ENCODE peak calls at places on chromosomes 16 and 17, in ten cellular contexts. C, H, A, X, J, M, D, Y, F and P are unnamed samples.

GRCh38 chr17:9258115-9259020 is 237.1 kb downstream of the NTN1 start:
- DNase-seq in M (no peak), X (no peak), F (no peak), J (no peak), A (no peak), H (no peak), Y (no peak), D (no peak), C (peak; percentile 73), P (no peak)

GRCh38 chr16:64308721-64309120 is 813.1 kb downstream of the CDH11 start:
- DNase-seq in D (no peak), Y (no peak), J (no peak), C (no peak), X (no peak), F (no peak), H (no peak), A (no peak), M (no peak), P (no peak)

GRCh38 chr17:65794572-65794971 is 233.1 kb upstream of the AXIN2 start:
- DNase-seq in X (no peak), D (no peak), H (peak; percentile 57), J (no peak), F (no peak), A (peak; percentile 39), M (no peak), Y (no peak), C (peak; percentile 34), P (no peak)

GRCh38 chr16:55283776-55284717 is 40.0 kb upstream of the IRX6 start:
- DNase-seq in X (no peak), C (peak; percentile 78), H (no peak), F (no peak), D (no peak), J (no peak), Y (no peak), M (no peak), A (no peak), P (no peak)

GRCh38 chr17:35242158-35242804 is 591 bp upstream of the SLFN5 start:
- DNase-seq in H (peak; percentile 39), A (peak; percentile 70), M (peak; percentile 54), D (peak; percentile 67), C (peak; percentile 62), X (peak; percentile 94), J (no peak), Y (peak; percentile 77), F (peak; percentile 54), P (peak; percentile 26)

GRCh38 chr16:89422527-89422904 is 67.8 kb downstream of the ANKRD11 start:
- DNase-seq in M (no peak), D (no peak), H (peak; percentile 43), F (peak; percentile 38), J (no peak), C (no peak), Y (no peak), X (peak; percentile 55), A (no peak), P (no peak)

GRCh38 chr17:42878924-42879595 is 21.5 kb upstream of the G6PC1 start:
- DNase-seq in D (no peak), M (no peak), Y (no peak), A (no peak), J (no peak), F (no peak), X (no peak), H (no peak), C (no peak), P (no peak)

GRCh38 chr17:19987897-19988296 is 10.3 kb upstream of the AKAP10 start:
- DNase-seq in Y (no peak), M (no peak), C (no peak), D (no peak), H (peak; percentile 32), J (no peak), X (no peak), F (no peak), A (no peak), P (no peak)

GRCh38 chr17:31535581-31535981 is 144.1 kb downstream of the RAB11FIP4 start:
- DNase-seq in D (no peak), X (peak; percentile 83), Y (no peak), C (no peak), A (no peak), F (no peak), J (no peak), H (no peak), M (no peak), P (no peak)

GRCh38 chr17:42453544-42453943 is 5.1 kb upstream of the ATP6V0A1 start:
- DNase-seq in F (no peak), D (no peak), J (no peak), M (no peak), C (no peak), Y (no peak), H (no peak), X (no peak), A (no peak), P (no peak)

GRCh38 chr16:11797957-11798299 is 870 bp upstream of the ZC3H7A start:
- DNase-seq in J (no peak), Y (no peak), F (no peak), A (no peak), M (no peak), C (no peak), H (no peak), D (no peak), X (peak; percentile 58), P (no peak)

GRCh38 chr17:59427425-59427921 is 96.0 kb downstream of the YPEL2 start:
- DNase-seq in M (peak; percentile 47), J (no peak), A (no peak), C (no peak), X (peak; percentile 83), H (peak; percentile 86), Y (no peak), D (no peak), F (peak; percentile 63), P (no peak)

GRCh38 chr16:3157229-3158013 is 22.6 kb downstream of the ZNF213 start:
- DNase-seq in D (peak; percentile 47), X (peak; percentile 78), F (peak; percentile 58), J (peak; percentile 89), C (peak; percentile 37), Y (peak; percentile 77), A (peak; percentile 67), H (peak; percentile 90), M (peak; percentile 57), P (no peak)

GRCh38 chr17:62713096-62713870 is 85.8 kb downstream of the MRC2 start:
- DNase-seq in A (no peak), M (no peak), C (no peak), H (no peak), J (no peak), X (no peak), F (no peak), Y (no peak), D (no peak), P (no peak)

GRCh38 chr17:2057130-2057713 is 2.3 kb downstream of the HIC1 start:
- DNase-seq in J (no peak), D (no peak), M (no peak), F (no peak), H (peak; percentile 39), X (no peak), A (no peak), C (no peak), Y (no peak), P (no peak)

GRCh38 chr16:76910931-76911330 is 280.1 kb upstream of the MON1B start:
- DNase-seq in M (no peak), X (no peak), C (no peak), Y (no peak), F (no peak), J (peak; percentile 23), H (peak; percentile 96), D (no peak), A (no peak), P (no peak)

GRCh38 chr16:54987081-54987480 is 56.4 kb downstream of the IRX5 start:
- DNase-seq in M (no peak), F (no peak), C (peak; percentile 11), A (no peak), Y (no peak), J (no peak), H (no peak), D (no peak), X (no peak), P (peak; percentile 26)

GRCh38 chr16:56600398-56600999 is 7.9 kb upstream of the MT2A start:
- DNase-seq in H (peak; percentile 64), M (no peak), X (peak; percentile 44), A (peak; percentile 25), F (no peak), D (no peak), C (peak; percentile 25), Y (no peak), J (no peak), P (no peak)

GRCh38 chr17:17421346-17422216 is 55.2 kb upstream of the MED9 start:
- DNase-seq in H (no peak), X (no peak), A (no peak), M (no peak), D (no peak), F (no peak), C (no peak), J (no peak), Y (no peak), P (no peak)

GRCh38 chr16:11612110-11612981 is 25.6 kb upstream of the LITAF start:
- DNase-seq in F (no peak), Y (no peak), D (no peak), A (no peak), M (no peak), X (no peak), J (no peak), H (no peak), C (no peak), P (no peak)

GRCh38 chr17:72878975-72879660 is 213.4 kb downstream of the SLC39A11 start:
- DNase-seq in F (no peak), J (no peak), H (no peak), M (no peak), A (no peak), Y (no peak), D (no peak), X (no peak), C (no peak), P (no peak)

GRCh38 chr17:68351395-68351794 is 60.1 kb downstream of the ARSG start:
- DNase-seq in F (no peak), D (no peak), H (peak; percentile 57), M (peak; percentile 45), J (no peak), Y (no peak), X (no peak), C (no peak), A (peak; percentile 4), P (no peak)

GRCh38 chr16:81333356-81333755 is 18.6 kb downstream of the GAN start:
- DNase-seq in A (no peak), X (no peak), Y (no peak), F (no peak), J (no peak), D (no peak), C (no peak), H (no peak), M (no peak), P (no peak)

GRCh38 chr17:44655983-44656700 is at the start of gene MEIOC:
- DNase-seq in M (no peak), A (peak; percentile 55), D (no peak), H (no peak), Y (no peak), X (peak; percentile 34), J (no peak), C (peak; percentile 5), F (no peak), P (no peak)

GRCh38 chr17:50042211-50042610 is 13.7 kb upstream of the ITGA3 start:
- DNase-seq in H (no peak), A (no peak), X (no peak), F (no peak), D (no peak), C (no peak), J (no peak), Y (no peak), M (no peak), P (no peak)

GRCh38 chr17:78781339-78782304 is at the start of gene CYTH1:
- DNase-seq in Y (peak; percentile 57), J (no peak), H (peak; percentile 27), D (no peak), C (no peak), A (peak; percentile 27), F (no peak), M (peak; percentile 59), X (peak; percentile 57), P (no peak)

GRCh38 chr16:1466968-1467521 is 7.8 kb downstream of the CLCN7 start:
- DNase-seq in H (no peak), X (no peak), C (no peak), F (no peak), A (no peak), Y (no peak), J (no peak), D (no peak), M (peak; percentile 52), P (no peak)

GRCh38 chr17:75843577-75844529 is at the start of gene UNC13D:
- DNase-seq in F (no peak), H (no peak), J (no peak), M (no peak), X (peak; percentile 75), A (no peak), D (peak; percentile 40), Y (no peak), C (no peak), P (no peak)